ENCODE peak calls at places on chromosomes 4 and X, in four cellular contexts. One of them, this sample, is unnamed.
A peak's percentile ranks its signal among the peaks of the same experiment; 100 is the strongest.

GRCh38 chr4:174318829-174319764 is 35.4 kb downstream of the CEP44 start:
- DNase-seq in fibroblast of lung: peak; percentile 36
- DNase-seq in ascending aorta: no peak
- DNase-seq in thyroid gland: peak; percentile 35
- DNase-seq in this sample: no peak

GRCh38 chrX:132634521-132634920 is 145.7 kb upstream of the MBNL3 start:
- DNase-seq in fibroblast of lung: no peak
- DNase-seq in ascending aorta: no peak
- DNase-seq in thyroid gland: no peak
- DNase-seq in this sample: no peak

GRCh38 chrX:109350621-109351020 is 131.3 kb downstream of the GUCY2F start:
- DNase-seq in ascending aorta: no peak
- DNase-seq in fibroblast of lung: no peak
- DNase-seq in thyroid gland: no peak
- DNase-seq in this sample: no peak

GRCh38 chr4:123064390-123064789 is 142.0 kb upstream of the NUDT6 start:
- DNase-seq in fibroblast of lung: peak; percentile 42
- DNase-seq in thyroid gland: no peak
- DNase-seq in ascending aorta: no peak
- DNase-seq in this sample: no peak

GRCh38 chr4:149077142-149077541 is 634.9 kb upstream of the NR3C2 start:
- DNase-seq in ascending aorta: no peak
- DNase-seq in thyroid gland: no peak
- DNase-seq in fibroblast of lung: peak; percentile 23
- DNase-seq in this sample: no peak

GRCh38 chr4:124111922-124112321 is 600.6 kb downstream of the ANKRD50 start:
- DNase-seq in ascending aorta: no peak
- DNase-seq in fibroblast of lung: peak; percentile 80
- DNase-seq in thyroid gland: no peak
- DNase-seq in this sample: no peak

GRCh38 chr4:185127021-185127925 is 15.8 kb upstream of the SLC25A4 start:
- DNase-seq in fibroblast of lung: peak; percentile 37
- DNase-seq in thyroid gland: peak; percentile 47
- DNase-seq in ascending aorta: no peak
- DNase-seq in this sample: peak; percentile 40

GRCh38 chr4:129929052-129929451 is 833.1 kb downstream of the C4orf33 start:
- DNase-seq in ascending aorta: no peak
- DNase-seq in fibroblast of lung: no peak
- DNase-seq in thyroid gland: no peak
- DNase-seq in this sample: peak; percentile 51

GRCh38 chr4:83151645-83152044 is 37.1 kb upstream of the PLAC8 start:
- DNase-seq in fibroblast of lung: no peak
- DNase-seq in thyroid gland: no peak
- DNase-seq in ascending aorta: no peak
- DNase-seq in this sample: no peak

GRCh38 chr4:17869327-17869726 is 58.5 kb downstream of the NCAPG start:
- DNase-seq in fibroblast of lung: peak; percentile 3
- DNase-seq in ascending aorta: no peak
- DNase-seq in thyroid gland: no peak
- DNase-seq in this sample: no peak

GRCh38 chr4:1552451-1552850 is 131.7 kb downstream of the FAM53A start:
- DNase-seq in ascending aorta: no peak
- DNase-seq in thyroid gland: no peak
- DNase-seq in fibroblast of lung: no peak
- DNase-seq in this sample: no peak

GRCh38 chr4:139419388-139419914 is 34.5 kb upstream of the RAB33B start:
- DNase-seq in thyroid gland: peak; percentile 23
- DNase-seq in ascending aorta: peak; percentile 17
- DNase-seq in fibroblast of lung: peak; percentile 95
- DNase-seq in this sample: no peak

GRCh38 chrX:10022580-10023245 is 55.6 kb downstream of the CLDN34 start:
- DNase-seq in fibroblast of lung: peak; percentile 87
- DNase-seq in ascending aorta: no peak
- DNase-seq in thyroid gland: no peak
- DNase-seq in this sample: no peak

GRCh38 chrX:10023821-10024220 is 56.7 kb downstream of the CLDN34 start:
- DNase-seq in fibroblast of lung: no peak
- DNase-seq in thyroid gland: no peak
- DNase-seq in ascending aorta: no peak
- DNase-seq in this sample: no peak

GRCh38 chrX:10028283-10029104 is 61.3 kb downstream of the CLDN34 start:
- DNase-seq in ascending aorta: no peak
- DNase-seq in thyroid gland: no peak
- DNase-seq in fibroblast of lung: no peak
- DNase-seq in this sample: no peak

GRCh38 chrX:10022273-10022541 is 55.0 kb downstream of the CLDN34 start:
- DNase-seq in thyroid gland: no peak
- DNase-seq in fibroblast of lung: no peak
- DNase-seq in ascending aorta: no peak
- DNase-seq in this sample: no peak

DNA sequence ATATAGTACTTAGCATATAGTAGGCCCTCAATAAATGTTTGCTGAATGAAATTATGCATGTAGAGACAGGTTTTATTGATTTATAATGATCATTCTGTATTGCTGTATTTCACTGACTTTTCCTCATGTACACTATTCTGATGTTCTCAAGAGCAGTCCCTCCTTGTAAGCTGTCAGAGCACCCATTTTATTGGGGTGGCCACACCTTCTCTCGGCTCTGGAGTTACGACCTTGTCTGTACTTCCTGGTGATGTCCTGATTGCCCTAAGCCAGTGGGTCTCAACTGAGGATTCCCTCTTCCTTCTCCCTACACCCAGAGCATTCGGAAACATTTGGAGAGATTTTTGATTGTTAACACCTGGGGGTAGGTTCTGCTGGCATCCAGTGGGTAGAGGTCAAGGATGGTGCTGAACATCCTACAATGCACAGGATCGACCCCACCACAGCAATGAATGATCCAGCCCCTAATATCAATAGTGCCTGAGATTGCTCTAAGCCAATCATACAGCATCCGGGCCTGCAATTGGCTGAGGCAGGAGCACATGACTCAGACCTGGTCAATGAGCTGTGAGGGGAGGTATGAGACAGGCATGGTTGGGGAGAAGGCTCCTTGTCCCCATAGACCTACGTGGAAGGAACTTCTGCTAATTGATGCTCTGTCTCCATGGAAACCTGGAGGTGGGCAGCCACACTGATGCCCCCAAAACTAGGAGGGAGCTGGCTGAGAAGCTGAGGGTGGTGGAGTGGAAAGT is 58.8 kb downstream of the CLDN34 start:
- DNase-seq in fibroblast of lung: no peak
- DNase-seq in thyroid gland: no peak
- DNase-seq in ascending aorta: no peak
- DNase-seq in this sample: no peak
- TF ChIP-seq CTCF in fibroblast of lung: no peak
- TF ChIP-seq CTCF in thyroid gland: no peak
- TF ChIP-seq CTCF in ascending aorta: no peak
- TF ChIP-seq CTCF in this sample: no peak

DNA sequence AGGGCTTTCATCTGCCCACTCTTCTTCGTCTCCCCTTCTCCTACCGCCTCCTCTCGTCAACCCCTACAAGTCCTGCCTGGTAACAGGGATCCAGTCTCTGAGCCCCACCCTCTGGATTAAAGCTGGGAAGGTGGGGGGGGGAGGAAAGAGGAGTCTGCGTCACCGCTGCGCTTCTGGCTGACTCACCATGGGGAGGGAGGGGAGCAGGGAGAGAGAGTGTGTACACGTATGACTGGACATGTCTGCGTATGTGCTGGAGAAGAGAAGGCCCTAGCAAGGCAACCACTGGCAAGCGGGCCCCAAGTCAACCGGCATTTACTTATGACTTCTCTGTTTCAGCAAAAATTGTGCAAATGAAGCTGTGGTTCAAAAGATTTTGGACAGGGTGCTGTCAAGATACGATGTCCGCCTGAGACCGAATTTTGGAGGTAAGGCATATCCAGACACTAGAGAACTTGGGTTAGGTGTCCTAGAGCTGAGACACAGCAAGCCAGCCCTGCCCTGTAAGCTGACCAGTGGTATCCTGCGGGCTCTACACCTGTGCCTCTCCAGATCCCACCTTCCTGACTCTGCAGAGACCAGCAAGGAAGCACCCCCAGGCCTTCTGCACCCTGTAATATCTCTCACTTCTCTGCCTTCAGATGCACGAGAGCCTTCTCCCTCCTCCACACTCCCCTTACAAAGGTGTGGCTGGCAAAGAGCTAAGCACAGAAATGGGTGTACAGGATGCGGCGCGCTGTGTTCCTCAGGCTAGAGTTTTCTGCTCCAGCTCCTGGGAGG is 2.5 kb downstream of the GABRQ start:
- DNase-seq in fibroblast of lung: peak; percentile 74
- DNase-seq in thyroid gland: no peak
- DNase-seq in ascending aorta: no peak
- DNase-seq in this sample: no peak
- H3K4me3 ChIP-seq in fibroblast of lung: no peak overlapping the region
- H3K4me3 ChIP-seq in thyroid gland: no peak overlapping the region
- H3K4me3 ChIP-seq in ascending aorta: no peak overlapping the region
- H3K4me3 ChIP-seq in this sample: no peak overlapping the region

GRCh38 chr4:152971053-152971452 is 34.9 kb downstream of the FHDC1 start:
- DNase-seq in thyroid gland: no peak
- DNase-seq in ascending aorta: no peak
- DNase-seq in fibroblast of lung: no peak
- DNase-seq in this sample: no peak

GRCh38 chr4:152974732-152975614 is 38.9 kb downstream of the FHDC1 start:
- DNase-seq in ascending aorta: no peak
- DNase-seq in fibroblast of lung: no peak
- DNase-seq in thyroid gland: no peak
- DNase-seq in this sample: no peak

GRCh38 chr4:152975615-152976465 is 39.7 kb downstream of the FHDC1 start:
- DNase-seq in fibroblast of lung: no peak
- DNase-seq in ascending aorta: no peak
- DNase-seq in thyroid gland: no peak
- DNase-seq in this sample: no peak

GRCh38 chr4:152972821-152973613 is 36.9 kb downstream of the FHDC1 start:
- DNase-seq in ascending aorta: no peak
- DNase-seq in thyroid gland: no peak
- DNase-seq in fibroblast of lung: peak; percentile 100
- DNase-seq in this sample: no peak

GRCh38 chr4:152973614-152974200 is 37.6 kb downstream of the FHDC1 start:
- DNase-seq in ascending aorta: no peak
- DNase-seq in fibroblast of lung: peak; percentile 69
- DNase-seq in thyroid gland: no peak
- DNase-seq in this sample: no peak
- TF ChIP-seq CTCF in ascending aorta: no peak
- TF ChIP-seq CTCF in fibroblast of lung: no peak
- TF ChIP-seq CTCF in thyroid gland: no peak
- TF ChIP-seq CTCF in this sample: no peak

DNA sequence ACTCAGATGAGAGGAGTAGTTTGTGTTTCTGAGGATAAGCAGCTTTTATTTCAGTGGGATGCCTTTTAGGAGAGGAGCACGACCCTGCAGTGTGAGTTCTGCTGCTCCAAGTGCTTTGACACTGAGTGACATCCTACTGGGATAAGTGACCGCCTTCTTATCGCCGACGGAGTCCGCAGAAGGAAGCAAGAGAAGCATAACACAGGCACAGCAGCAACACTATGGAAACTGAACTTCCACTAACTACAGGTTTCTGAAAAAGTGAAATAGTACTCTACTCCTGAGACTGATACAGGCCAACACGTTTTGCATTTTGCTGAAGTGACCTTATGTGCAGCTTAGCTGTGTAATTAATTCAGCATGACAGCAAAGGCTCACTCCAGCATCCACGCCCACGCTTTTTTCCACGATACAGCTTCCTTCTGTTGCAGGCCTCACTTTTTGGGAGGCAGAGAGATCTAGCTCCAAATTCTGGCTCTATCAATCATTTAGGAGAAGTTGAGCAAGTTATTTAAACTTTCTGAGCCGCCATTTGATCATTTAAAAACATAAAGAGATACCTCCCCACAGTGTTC is 160.4 kb downstream of the AFAP1 start:
- DNase-seq in ascending aorta: no peak
- DNase-seq in fibroblast of lung: peak; percentile 57
- DNase-seq in thyroid gland: no peak
- DNase-seq in this sample: no peak
- H3K4me3 ChIP-seq in ascending aorta: peak overlapping the region; percentile 50
- H3K4me3 ChIP-seq in fibroblast of lung: peak overlapping the region; percentile 38
- H3K4me3 ChIP-seq in thyroid gland: peak overlapping the region; percentile 12
- H3K4me3 ChIP-seq in this sample: no peak overlapping the region

GRCh38 chr4:180828455-180829018 is 1414.7 kb upstream of the TENM3 start:
- DNase-seq in ascending aorta: no peak
- DNase-seq in fibroblast of lung: peak; percentile 69
- DNase-seq in thyroid gland: no peak
- DNase-seq in this sample: peak; percentile 65

GRCh38 chr4:180827610-180828009 is 1415.6 kb upstream of the TENM3 start:
- DNase-seq in thyroid gland: no peak
- DNase-seq in fibroblast of lung: peak; percentile 21
- DNase-seq in ascending aorta: no peak
- DNase-seq in this sample: no peak

GRCh38 chr4:180827193-180827592 is 1416.0 kb upstream of the TENM3 start:
- DNase-seq in ascending aorta: no peak
- DNase-seq in thyroid gland: no peak
- DNase-seq in fibroblast of lung: peak; percentile 33
- DNase-seq in this sample: no peak

DNA sequence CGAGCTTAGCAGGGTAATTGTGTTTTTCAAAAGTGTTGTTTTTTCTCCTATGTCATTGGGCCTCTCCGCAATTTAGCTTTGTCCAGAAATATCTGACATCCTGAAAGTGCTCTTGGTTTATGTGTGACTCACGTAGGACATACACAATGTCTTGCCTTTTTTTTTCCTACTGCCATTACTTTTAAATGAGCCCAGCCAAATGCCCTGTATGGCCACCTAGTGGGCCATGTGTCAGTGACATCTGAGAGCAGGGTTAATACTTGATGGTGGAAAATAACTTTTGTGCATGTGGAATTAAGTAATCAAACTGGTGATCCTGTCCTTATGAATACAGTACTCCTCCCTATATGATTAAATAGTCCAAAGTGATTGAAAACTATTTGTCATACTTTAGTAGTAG is 1411.1 kb upstream of the TENM3 start:
- DNase-seq in thyroid gland: no peak
- DNase-seq in fibroblast of lung: no peak
- DNase-seq in ascending aorta: no peak
- DNase-seq in this sample: no peak
- TF ChIP-seq CTCF in thyroid gland: no peak
- TF ChIP-seq CTCF in fibroblast of lung: no peak
- TF ChIP-seq CTCF in ascending aorta: no peak
- TF ChIP-seq CTCF in this sample: peak; percentile 64

DNA sequence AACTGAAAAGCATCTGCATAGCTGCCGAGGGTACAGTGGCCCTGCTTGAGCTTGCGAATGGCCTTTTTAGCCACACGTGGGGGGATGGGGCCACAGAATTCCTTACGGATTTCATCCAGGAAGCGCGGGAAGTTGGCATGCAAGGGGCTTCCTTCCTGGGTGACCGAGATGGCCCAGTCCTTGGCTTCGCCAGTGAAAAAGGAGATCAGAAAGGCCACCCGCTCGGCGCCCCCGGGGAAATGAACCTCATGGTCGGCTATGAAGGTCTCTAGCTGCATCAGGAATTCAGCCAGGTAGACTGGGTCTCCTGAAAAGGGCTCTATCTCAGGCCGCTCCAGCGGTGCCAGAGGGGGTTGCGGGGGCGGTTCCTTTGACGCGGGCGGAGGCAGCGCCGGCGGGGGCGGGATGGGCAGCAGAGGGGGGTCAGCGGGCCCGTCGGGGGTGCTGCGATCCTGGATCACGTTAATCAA is 918 bp downstream of the RTL5 start:
- DNase-seq in fibroblast of lung: no peak
- DNase-seq in thyroid gland: peak; percentile 23
- DNase-seq in ascending aorta: no peak
- DNase-seq in this sample: no peak
- H3K4me3 ChIP-seq in fibroblast of lung: peak overlapping the region; percentile 59
- H3K4me3 ChIP-seq in thyroid gland: peak overlapping the region; percentile 45
- H3K4me3 ChIP-seq in ascending aorta: peak overlapping the region; percentile 61
- H3K4me3 ChIP-seq in this sample: peak overlapping the region; percentile 74

This sample was measured in BE2C.